ENCODE peak calls at places on chromosome 5, in four cellular contexts. N is CD8-positive, alpha-beta memory T cell; Y is AG08395; M is WERI-Rb-1. S is an unnamed sample.

GRCh38 chr5:145872914-145873313 is at the start of gene GRXCR2:
- DNase-seq in Y (no peak), M (no peak), N (no peak), S (no peak)

GRCh38 chr5:16741007-16741406 is 124.2 kb upstream of the RETREG1 start:
- DNase-seq in M (no peak), N (no peak), Y (no peak), S (no peak)

GRCh38 chr5:171858303-171858702 is 72.7 kb downstream of the SMIM23 start:
- DNase-seq in M (no peak), Y (no peak), N (no peak), S (no peak)

GRCh38 chr5:163005949-163006348 is 431.4 kb upstream of the CCNG1 start:
- DNase-seq in M (no peak), N (no peak), Y (no peak), S (no peak)

GRCh38 chr5:14870347-14871083 is 1.1 kb downstream of the ANKH start:
- DNase-seq in M (peak), Y (no peak), N (peak), S (peak)

GRCh38 chr5:172065431-172066065 is 59.1 kb upstream of the FBXW11 start:
- DNase-seq in N (no peak), Y (no peak), M (no peak), S (no peak)

GRCh38 chr5:35856186-35857003 is at the start of gene IL7R:
- DNase-seq in M (no peak), Y (peak), N (no peak), S (no peak)

GRCh38 chr5:150630459-150631325 is 9.8 kb upstream of the SYNPO start:
- DNase-seq in Y (no peak), M (no peak), N (no peak), S (no peak)

GRCh38 chr5:31364881-31365636 is 166.8 kb downstream of the DROSHA start:
- DNase-seq in Y (peak), M (no peak), N (no peak), S (no peak)